ENCODE peak calls at places on chromosomes 12 and 14, in six cellular contexts. J, N, P, K, V and E are unnamed samples.
A peak's percentile ranks its signal among the peaks of the same experiment; 100 is the strongest.

GRCh38 chr14:57871487-57872080 is 5.7 kb upstream of the SLC35F4 start:
- DNase-seq in K (no peak), P (no peak), J (peak; percentile 35), V (no peak), N (no peak), E (no peak)

GRCh38 chr14:94356379-94357056 is 31.9 kb downstream of the SERPINA1 start:
- DNase-seq in K (no peak), V (no peak), J (no peak), P (no peak), N (no peak), E (no peak)

GRCh38 chr14:41986083-41986645 is 379.5 kb downstream of the LRFN5 start:
- DNase-seq in P (no peak), J (no peak), K (no peak), N (no peak), V (no peak), E (no peak)

GRCh38 chr14:36944307-36945010 is 227.9 kb downstream of the SLC25A21 start:
- DNase-seq in V (no peak), J (no peak), N (no peak), K (no peak), P (no peak), E (no peak)

GRCh38 chr12:59066445-59066844 is 146.1 kb upstream of the LRIG3 start:
- DNase-seq in V (no peak), P (no peak), N (no peak), K (no peak), J (no peak), E (no peak)

GRCh38 chr12:22414742-22415141 is 80.2 kb upstream of the ST8SIA1 start:
- DNase-seq in V (no peak), J (no peak), P (no peak), N (no peak), K (no peak), E (no peak)

GRCh38 chr12:132566551-132567131 is 43.7 kb downstream of the LRCOL1 start:
- DNase-seq in N (no peak), K (no peak), J (no peak), P (no peak), V (no peak), E (no peak)

GRCh38 chr12:6730169-6730568 is 6.3 kb downstream of the COPS7A start:
- DNase-seq in V (no peak), N (no peak), J (no peak), P (no peak), K (no peak), E (no peak)

GRCh38 chr14:69261761-69262331 is 1.9 kb downstream of the GALNT16 start:
- DNase-seq in K (peak; percentile 51), P (peak; percentile 27), V (no peak), J (peak; percentile 23), N (no peak), E (no peak)

GRCh38 chr14:72701610-72702009 is 192.3 kb downstream of the DPF3 start:
- DNase-seq in P (no peak), V (no peak), N (no peak), K (peak; percentile 24), J (no peak), E (no peak)

GRCh38 chr12:75556306-75556899 is 45.0 kb upstream of the KRR1 start:
- DNase-seq in V (no peak), J (no peak), K (no peak), P (no peak), N (no peak), E (no peak)

GRCh38 chr12:56941299-56942017 is 7.2 kb upstream of the SDR9C7 start:
- DNase-seq in K (no peak), V (peak; percentile 17), J (no peak), P (no peak), N (no peak), E (no peak)

GRCh38 chr14:90797919-90798318 is 18.3 kb downstream of the TTC7B start:
- DNase-seq in K (no peak), P (no peak), J (no peak), N (no peak), V (no peak), E (no peak)

GRCh38 chr12:131242741-131243496 is 289.2 kb downstream of the ADGRD1 start:
- DNase-seq in J (no peak), P (no peak), N (no peak), V (no peak), K (no peak), E (no peak)

GRCh38 chr14:39469094-39469710 is 37.0 kb upstream of the FBXO33 start:
- DNase-seq in J (peak; percentile 44), V (no peak), N (no peak), K (no peak), P (no peak), E (peak; percentile 51)

GRCh38 chr12:56377310-56377988 is 14.8 kb upstream of the APOF start:
- DNase-seq in N (no peak), J (no peak), P (no peak), K (no peak), V (no peak), E (no peak)

GRCh38 chr12:6752181-6752930 is 585 bp downstream of the MLF2 start:
- DNase-seq in V (no peak), K (peak; percentile 49), N (peak; percentile 43), P (no peak), J (peak; percentile 67), E (peak; percentile 54)

GRCh38 chr12:117854339-117855012 is 114.3 kb downstream of the KSR2 start:
- DNase-seq in P (no peak), K (no peak), N (no peak), J (peak; percentile 82), V (no peak), E (no peak)

GRCh38 chr14:61188936-61189808 is 92.0 kb downstream of the TMEM30B start:
- DNase-seq in N (peak; percentile 78), K (peak; percentile 34), V (no peak), J (peak; percentile 74), P (peak; percentile 76), E (no peak)

GRCh38 chr12:90546511-90546910 is 408.5 kb downstream of the CCER1 start:
- DNase-seq in V (no peak), N (no peak), K (no peak), J (no peak), P (no peak), E (no peak)

GRCh38 chr14:22610931-22611330 is 12.8 kb downstream of the ABHD4 start:
- DNase-seq in V (no peak), K (no peak), P (no peak), N (no peak), J (no peak), E (no peak)

GRCh38 chr12:119417440-119417839 is 82.9 kb downstream of the CCDC60 start:
- DNase-seq in P (no peak), N (no peak), K (no peak), J (no peak), V (no peak), E (no peak)

GRCh38 chr12:119410396-119410795 is 75.9 kb downstream of the CCDC60 start:
- DNase-seq in K (no peak), N (no peak), P (no peak), J (no peak), V (no peak), E (no peak)

GRCh38 chr12:119415714-119416113 is 81.2 kb downstream of the CCDC60 start:
- DNase-seq in P (no peak), J (no peak), K (no peak), N (no peak), V (no peak), E (no peak)

GRCh38 chr12:119409043-119409442 is 74.5 kb downstream of the CCDC60 start:
- DNase-seq in J (no peak), N (no peak), V (no peak), P (no peak), K (no peak), E (no peak)

DNA sequence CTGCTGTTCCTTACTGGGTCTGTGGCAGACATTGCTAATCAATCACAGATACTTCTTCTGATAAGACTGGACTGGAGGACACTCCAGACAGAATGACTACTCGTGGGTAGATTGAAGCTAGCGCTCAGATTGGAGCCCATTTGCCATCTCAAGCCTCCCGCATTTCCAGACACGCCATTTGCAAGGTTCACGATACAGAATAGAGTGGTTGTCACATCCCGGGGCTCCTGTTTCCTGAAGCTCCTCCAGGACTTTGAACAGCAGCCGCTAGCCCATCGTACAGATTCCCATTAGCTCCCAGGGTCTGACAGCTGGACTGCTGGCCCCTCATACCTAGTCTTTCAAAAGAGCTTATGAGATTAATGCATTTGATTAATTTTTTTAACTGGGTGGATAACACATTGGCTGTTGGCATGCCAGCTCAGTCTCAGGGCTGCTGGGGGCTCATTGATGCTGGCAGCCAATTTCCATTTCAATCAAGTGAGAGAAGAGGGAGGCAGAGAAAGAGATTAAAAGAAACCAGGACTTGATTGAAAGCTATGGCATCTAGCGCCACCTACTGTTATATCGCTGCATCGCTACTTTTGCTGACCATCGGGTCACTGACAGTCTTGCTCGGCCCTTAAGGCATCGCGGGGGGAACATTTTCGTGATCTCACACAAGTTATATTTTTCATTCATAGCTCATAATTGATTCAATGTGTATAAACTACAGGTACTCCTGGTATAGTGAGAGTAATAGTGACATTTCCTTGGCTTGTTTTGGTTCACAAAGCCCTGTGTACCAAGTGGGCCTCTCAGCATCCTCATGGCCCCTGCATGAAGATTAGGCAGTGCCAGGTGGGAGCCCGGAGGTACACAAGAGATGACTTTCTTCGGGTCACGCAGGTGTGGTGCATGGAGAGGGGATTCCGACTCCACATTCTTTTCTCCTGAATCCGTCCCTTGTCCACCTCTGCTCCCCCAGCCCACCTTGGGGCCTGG is 78.6 kb downstream of the CCDC60 start:
- DNase-seq in K (peak; percentile 72), N (peak; percentile 53), J (peak; percentile 82), P (peak; percentile 47), V (peak; percentile 12), E (no peak)
- TF ChIP-seq CTCF in K (peak; percentile 89), N (peak; percentile 89), J (peak; percentile 92), P (peak; percentile 90), V (peak; percentile 74), E (peak; percentile 93)

GRCh38 chr12:8779862-8780261 is 42.6 kb upstream of the A2ML1 start:
- DNase-seq in J (no peak), N (no peak), K (no peak), P (no peak), V (no peak), E (no peak)
- TF ChIP-seq CTCF in J (no peak), N (no peak), K (no peak), P (no peak), V (no peak), E (no peak)

GRCh38 chr12:55049676-55050075 is 29.9 kb downstream of the NEUROD4 start:
- DNase-seq in K (no peak), N (no peak), J (no peak), P (no peak), V (no peak), E (no peak)

DNA sequence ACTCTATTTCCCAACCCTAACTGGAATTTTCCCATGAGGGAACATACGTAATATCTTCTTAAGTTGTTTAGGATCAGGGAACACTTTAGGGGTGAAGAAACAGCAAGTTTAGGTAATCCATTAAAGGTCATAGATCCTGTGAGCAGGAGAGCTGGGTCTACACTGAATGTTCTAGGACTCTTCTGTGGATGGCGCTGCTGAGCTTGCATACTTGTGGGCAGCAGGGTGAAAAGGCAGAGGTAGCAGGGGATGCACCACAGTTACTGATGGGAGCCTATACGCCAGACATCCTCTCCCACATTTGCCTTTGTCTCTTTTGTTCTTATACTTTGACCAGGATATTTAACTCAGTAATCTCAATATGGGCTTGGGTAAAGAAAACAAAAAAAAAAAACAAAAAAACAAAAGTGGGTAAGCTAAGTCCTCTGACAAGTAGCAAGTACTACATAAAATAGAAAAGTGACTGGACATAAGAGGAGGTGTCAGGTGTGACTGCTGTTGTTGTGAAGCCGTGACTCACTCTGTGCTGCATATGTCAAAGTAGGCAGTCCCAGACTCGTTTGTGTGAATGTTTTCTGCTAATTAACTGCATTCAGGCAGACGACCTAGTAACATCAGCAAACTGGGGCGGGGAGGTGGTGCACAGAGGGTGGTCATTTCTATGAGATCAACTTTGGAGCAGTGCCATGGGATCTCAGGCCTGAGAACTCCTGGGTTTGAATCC is 31.6 kb downstream of the NEUROD4 start:
- DNase-seq in J (no peak), V (no peak), K (no peak), P (no peak), N (no peak), E (no peak)
- TF ChIP-seq CTCF in J (no peak), V (no peak), K (no peak), P (no peak), N (no peak), E (no peak)

GRCh38 chr12:109860961-109861360 is 19.4 kb downstream of the GLTP start:
- DNase-seq in N (no peak), J (no peak), K (no peak), V (no peak), P (no peak), E (no peak)
- TF ChIP-seq CTCF in N (no peak), J (no peak), K (no peak), V (no peak), P (no peak), E (no peak)